ENCODE peak calls at places on chromosomes 11 and 22, in eight cellular contexts. C is pulmonary artery endothelial cell; G is stomach; U is naive thymus-derived CD4-positive, alpha-beta T cell; X is HEK293T; D is neural crest cell; P is stimulated activated CD8-positive, alpha-beta memory T cell treated with anti-CD3 and anti-CD28 coated beads, Interleukin-7, amount 100 ng/mL, for 1 hour; Y is GM13977. I is an unnamed sample.

GRCh38 chr22:49968831-49969661 is 8.5 kb downstream of the PIM3 start:
- DNase-seq in C (no peak), G (peak; percentile 27), U (no peak), X (no peak), D (peak; percentile 2), P (no peak), Y (no peak), I (peak; percentile 14)

GRCh38 chr11:111819161-111820058 is 52.0 kb downstream of the ALG9 start:
- DNase-seq in C (no peak), G (peak; percentile 65), U (no peak), X (no peak), D (no peak), P (no peak), Y (no peak), I (no peak)

GRCh38 chr11:45807792-45808238 is 2.9 kb downstream of the SLC35C1 start:
- DNase-seq in C (no peak), G (peak; percentile 36), U (no peak), X (no peak), D (no peak), P (no peak), Y (no peak), I (no peak)

GRCh38 chr11:119371778-119372182 is 9.7 kb downstream of the USP2 start:
- DNase-seq in C (no peak), G (no peak), U (no peak), X (no peak), D (no peak), P (no peak), Y (no peak), I (peak; percentile 79)

GRCh38 chr11:116732740-116733385 is 39.9 kb downstream of the BUD13 start:
- DNase-seq in C (peak; percentile 10), G (peak; percentile 72), U (peak; percentile 34), X (peak; percentile 87), D (peak; percentile 70), P (peak; percentile 8), Y (peak; percentile 89), I (peak; percentile 86)

GRCh38 chr11:20118209-20118608 is 42.1 kb downstream of the DBX1 start:
- DNase-seq in C (no peak), G (no peak), U (no peak), X (no peak), D (no peak), P (no peak), Y (no peak), I (no peak)

GRCh38 chr22:17213976-17214375 is 5.3 kb downstream of the ADA2 start:
- DNase-seq in C (peak; percentile 26), G (peak; percentile 38), U (peak; percentile 54), X (peak; percentile 66), D (peak; percentile 22), P (no peak), Y (peak; percentile 39), I (no peak)

GRCh38 chr11:127390465-127390864 is 389.9 kb upstream of the KIRREL3 start:
- DNase-seq in C (no peak), G (no peak), U (no peak), X (no peak), D (no peak), P (no peak), Y (no peak), I (no peak)

GRCh38 chr11:114889464-114890065 is 211.2 kb downstream of the NXPE2 start:
- DNase-seq in C (no peak), G (no peak), U (no peak), X (no peak), D (no peak), P (no peak), Y (no peak), I (no peak)

GRCh38 chr11:35180311-35181233 is 41.6 kb downstream of the CD44 start:
- DNase-seq in C (no peak), G (no peak), U (no peak), X (no peak), D (no peak), P (no peak), Y (no peak), I (no peak)